ENCODE peak calls at places on chromosomes 16 and 17, in five cellular contexts. R, Q, F, T and U are unnamed samples.
A peak's percentile ranks its signal among the peaks of the same experiment; 100 is the strongest.

GRCh38 chr17:46875849-46876352 is 24.5 kb downstream of the WNT9B start:
- DNase-seq in R (no peak), Q (no peak), F (no peak), T (peak; percentile 36), U (no peak)

GRCh38 chr16:15493416-15494181 is 59.2 kb downstream of the BMERB1 start:
- DNase-seq in R (no peak), Q (no peak), F (peak; percentile 52), T (no peak), U (no peak)

GRCh38 chr17:19021622-19022083 is 17.1 kb upstream of the FAM83G start:
- DNase-seq in R (no peak), Q (peak; percentile 75), F (no peak), T (no peak), U (peak; percentile 54)

GRCh38 chr17:13415877-13416416 is 185.8 kb downstream of the HS3ST3A1 start:
- DNase-seq in R (peak; percentile 67), Q (no peak), F (peak; percentile 89), T (no peak), U (no peak)

GRCh38 chr16:27374231-27374793 is 27.7 kb upstream of the IL21R start:
- DNase-seq in R (no peak), Q (no peak), F (no peak), T (peak; percentile 39), U (no peak)

GRCh38 chr17:6711681-6712057 is 1.5 kb downstream of the SLC13A5 start:
- DNase-seq in R (no peak), Q (no peak), F (no peak), T (no peak), U (no peak)

GRCh38 chr17:36934759-36935630 is 2.3 kb upstream of the LHX1 start:
- DNase-seq in R (no peak), Q (peak; percentile 79), F (no peak), T (no peak), U (no peak)

GRCh38 chr17:47741109-47741792 is 8.2 kb downstream of the TBX21 start:
- DNase-seq in R (peak; percentile 45), Q (no peak), F (no peak), T (no peak), U (no peak)

GRCh38 chr16:29107299-29107698 is 122.4 kb downstream of the LAT start:
- DNase-seq in R (no peak), Q (peak; percentile 38), F (no peak), T (no peak), U (no peak)

GRCh38 chr17:57669671-57670529 is 75.2 kb downstream of the CCDC182 start:
- DNase-seq in R (no peak), Q (no peak), F (no peak), T (no peak), U (peak; percentile 1)

GRCh38 chr16:48384305-48384981 is 770 bp downstream of the SIAH1 start:
- DNase-seq in R (peak; percentile 67), Q (peak; percentile 64), F (peak; percentile 40), T (peak; percentile 38), U (peak; percentile 74)

GRCh38 chr17:43360376-43360738 is 38.4 kb upstream of the ARL4D start:
- DNase-seq in R (peak; percentile 68), Q (no peak), F (peak; percentile 97), T (peak; percentile 66), U (no peak)

GRCh38 chr17:60093694-60094093 is 15.0 kb upstream of the HEATR6 start:
- DNase-seq in R (no peak), Q (no peak), F (no peak), T (no peak), U (no peak)

GRCh38 chr17:56604691-56605090 is 11.2 kb downstream of the NOG start:
- DNase-seq in R (no peak), Q (no peak), F (no peak), T (no peak), U (no peak)

GRCh38 chr16:56871172-56871593 is 6.2 kb downstream of the SLC12A3 start:
- DNase-seq in R (peak; percentile 80), Q (no peak), F (peak; percentile 53), T (peak; percentile 54), U (no peak)

GRCh38 chr17:68450391-68450790 is 6.9 kb downstream of the WIPI1 start:
- DNase-seq in R (no peak), Q (no peak), F (no peak), T (no peak), U (no peak)

GRCh38 chr17:69430488-69430887 is 16.0 kb downstream of the MAP2K6 start:
- DNase-seq in R (no peak), Q (no peak), F (no peak), T (no peak), U (no peak)

GRCh38 chr16:79409970-79410369 is 190.6 kb downstream of the MAF start:
- DNase-seq in R (no peak), Q (no peak), F (no peak), T (no peak), U (no peak)

GRCh38 chr16:15044286-15044685 is 11.6 kb downstream of the NTAN1 start:
- DNase-seq in R (no peak), Q (no peak), F (no peak), T (no peak), U (no peak)

GRCh38 chr17:69961488-69962145 is 113.4 kb upstream of the KCNJ16 start:
- DNase-seq in R (no peak), Q (peak; percentile 16), F (peak; percentile 47), T (peak; percentile 35), U (peak; percentile 4)

GRCh38 chr17:66711936-66712335 is 123.0 kb upstream of the CACNG5 start:
- DNase-seq in R (peak; percentile 60), Q (no peak), F (no peak), T (no peak), U (no peak)

GRCh38 chr17:50478391-50479361 is at the start of gene RSAD1:
- DNase-seq in R (peak; percentile 98), Q (peak; percentile 83), F (peak; percentile 88), T (peak; percentile 87), U (peak; percentile 87)

GRCh38 chr16:87681990-87682570 is 79.8 kb downstream of the JPH3 start:
- DNase-seq in R (no peak), Q (peak; percentile 75), F (peak; percentile 78), T (no peak), U (no peak)

GRCh38 chr17:13311301-13311700 is 290.4 kb downstream of the HS3ST3A1 start:
- DNase-seq in R (no peak), Q (no peak), F (peak; percentile 12), T (no peak), U (no peak)

GRCh38 chr16:27204232-27204915 is 1.0 kb downstream of the KDM8 start:
- DNase-seq in R (no peak), Q (no peak), F (no peak), T (no peak), U (no peak)

GRCh38 chr16:4142268-4142667 is 26.0 kb upstream of the ADCY9 start:
- DNase-seq in R (no peak), Q (no peak), F (no peak), T (no peak), U (no peak)

GRCh38 chr17:80826955-80827645 is 164.5 kb upstream of the CHMP6 start:
- DNase-seq in R (peak; percentile 31), Q (no peak), F (peak; percentile 99), T (no peak), U (no peak)

GRCh38 chr17:57604771-57605733 is 140.0 kb downstream of the CCDC182 start:
- DNase-seq in R (peak; percentile 25), Q (no peak), F (peak; percentile 55), T (peak; percentile 90), U (no peak)

GRCh38 chr16:88814144-88814502 is 2.4 kb upstream of the APRT start:
- DNase-seq in R (no peak), Q (no peak), F (no peak), T (no peak), U (no peak)

GRCh38 chr16:14958970-14959369 is 15.9 kb upstream of the PDXDC1 start:
- DNase-seq in R (no peak), Q (no peak), F (no peak), T (no peak), U (no peak)

GRCh38 chr16:81319221-81319912 is 4.6 kb downstream of the GAN start:
- DNase-seq in R (no peak), Q (no peak), F (peak; percentile 77), T (no peak), U (no peak)

GRCh38 chr17:82751171-82751570 is 694 bp upstream of the TBCD start:
- DNase-seq in R (no peak), Q (peak; percentile 50), F (no peak), T (no peak), U (no peak)

GRCh38 chr17:82021728-82022309 is 859 bp downstream of the CENPX start:
- DNase-seq in R (no peak), Q (no peak), F (no peak), T (peak; percentile 53), U (no peak)

GRCh38 chr17:48176456-48176855 is 68.9 kb downstream of the SNX11 start:
- DNase-seq in R (no peak), Q (no peak), F (no peak), T (no peak), U (no peak)

GRCh38 chr16:85673529-85674417 is 15.0 kb downstream of the GINS2 start:
- DNase-seq in R (no peak), Q (no peak), F (peak; percentile 75), T (no peak), U (no peak)

GRCh38 chr17:78974635-78975591 is 4.8 kb downstream of the LGALS3BP start:
- DNase-seq in R (no peak), Q (no peak), F (peak; percentile 84), T (no peak), U (no peak)

GRCh38 chr17:17692353-17693252 is 11.3 kb downstream of the RAI1 start:
- DNase-seq in R (no peak), Q (no peak), F (no peak), T (no peak), U (no peak)
- TF ChIP-seq CTCF in R (no peak), Q (no peak), F (no peak), T (no peak), U (no peak)

GRCh38 chr16:30957456-30958163 is at the start of gene SETD1A:
- DNase-seq in R (peak; percentile 93), Q (peak; percentile 97), F (peak; percentile 95), T (peak; percentile 96), U (peak; percentile 94)
- TF ChIP-seq CTCF in R (no peak), Q (no peak), F (no peak), T (no peak), U (no peak)

GRCh38 chr17:45019177-45019711 is 32.2 kb downstream of the DCAKD start:
- DNase-seq in R (no peak), Q (no peak), F (peak; percentile 34), T (peak; percentile 52), U (no peak)
- TF ChIP-seq CTCF in R (peak; percentile 57), Q (no peak), F (peak; percentile 67), T (peak; percentile 15), U (no peak)

GRCh38 chr17:34987232-34987631 is 6.9 kb downstream of the LIG3 start:
- DNase-seq in R (no peak), Q (no peak), F (no peak), T (no peak), U (no peak)
- TF ChIP-seq CTCF in R (no peak), Q (no peak), F (no peak), T (no peak), U (no peak)

DNA sequence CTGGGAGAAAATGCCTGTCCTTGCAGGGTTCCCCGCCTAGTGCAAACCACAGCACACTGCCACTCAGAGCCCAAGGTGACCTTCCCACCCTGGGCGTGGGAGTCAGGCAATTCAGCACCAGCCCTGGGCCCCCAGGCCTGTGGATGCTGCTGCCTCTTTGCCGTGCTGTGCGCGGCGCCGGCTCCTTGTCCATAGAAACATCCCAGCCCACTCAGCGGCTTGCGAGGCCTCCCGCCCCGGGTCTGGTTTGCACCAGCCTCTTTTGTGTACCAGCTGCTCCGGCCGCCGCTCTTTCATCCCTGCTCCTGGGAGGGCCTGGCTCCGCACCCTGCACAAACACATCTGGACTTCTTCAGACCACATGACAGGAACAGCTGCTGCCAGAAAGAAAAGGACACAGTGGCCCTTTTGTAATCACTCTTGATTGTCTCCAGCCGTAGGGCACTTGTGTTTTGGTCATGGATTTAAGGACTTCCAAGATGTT is 75.4 kb upstream of the SDK2 start:
- DNase-seq in R (no peak), Q (no peak), F (no peak), T (no peak), U (no peak)
- TF ChIP-seq CTCF in R (no peak), Q (no peak), F (no peak), T (no peak), U (no peak)